ENCODE peak calls at places on chromosomes 6 and 20, in five cellular contexts. X is astrocyte, U is esophagus muscularis mucosa, F is left lung, P is heart right ventricle. G is an unnamed sample. For H3K4me1 and H3K27me3, the result is how much of the 10 kb centered on the place peaks cover.

GRCh38 chr6:32885698-32886286 is 31.8 kb downstream of the PSMB9 start:
- DNase-seq in P (no peak), U (no peak), F (no peak), X (peak), G (no peak)

GRCh38 chr20:47989957-47990356 is 204.7 kb upstream of the SULF2 start:
- DNase-seq in U (no peak), P (no peak), X (no peak), F (no peak), G (no peak)

GRCh38 chr20:38805502-38805957 is at the start of gene PPP1R16B:
- DNase-seq in X (no peak), P (peak), U (no peak), F (peak), G (peak)

GRCh38 chr6:158460602-158461092 is 99.2 kb upstream of the TMEM181 start:
- DNase-seq in X (peak), F (no peak), P (no peak), U (no peak), G (no peak)

GRCh38 chr6:37047421-37047931 is 42.0 kb downstream of the FGD2 start:
- DNase-seq in X (no peak), F (no peak), U (no peak), P (no peak), G (peak)

GRCh38 chr6:86453232-86453631 is 484.1 kb upstream of the HTR1E start:
- DNase-seq in X (no peak), P (no peak), U (peak), F (no peak), G (no peak)

GRCh38 chr6:167122041-167122826 is 662 bp upstream of the CCR6 start:
- DNase-seq in F (no peak), X (no peak), U (no peak), P (no peak), G (no peak)

GRCh38 chr6:112951829-112952228 is 604.7 kb downstream of the RFPL4B start:
- DNase-seq in P (no peak), F (no peak), X (no peak), U (no peak), G (no peak)

GRCh38 chr6:88705601-88706000 is 257.8 kb downstream of the RNGTT start:
- DNase-seq in F (no peak), X (no peak), U (no peak), P (no peak), G (no peak)

GRCh38 chr6:125781307-125781868 is 9.4 kb upstream of the NCOA7 start:
- DNase-seq in F (no peak), P (no peak), U (no peak), X (peak), G (no peak)

GRCh38 chr6:149856256-149856994 is 7.7 kb downstream of the LRP11 start:
- DNase-seq in F (no peak), X (peak), U (no peak), P (no peak), G (no peak)

GRCh38 chr20:62819494-62820174 is 2.8 kb downstream of the COL9A3 start:
- DNase-seq in P (no peak), U (no peak), F (no peak), X (no peak), G (no peak)

GRCh38 chr6:24923885-24924401 is 11.8 kb downstream of the RIPOR2 start:
- DNase-seq in P (no peak), U (peak), X (no peak), F (no peak), G (no peak)

GRCh38 chr6:28771401-28772267 is 152.2 kb downstream of the TRIM27 start:
- DNase-seq in F (no peak), X (no peak), P (no peak), U (peak), G (no peak)

GRCh38 chr6:160348552-160349441 is 619 bp downstream of the SLC22A3 start:
- DNase-seq in F (no peak), P (no peak), X (peak), U (no peak), G (peak)

GRCh38 chr6:16481680-16482079 is 243.3 kb downstream of the GMPR start:
- DNase-seq in X (no peak), P (no peak), F (no peak), U (no peak), G (no peak)

GRCh38 chr20:45095753-45096371 is 5.1 kb downstream of the KCNS1 start:
- DNase-seq in U (no peak), F (no peak), P (peak), X (no peak), G (peak)

GRCh38 chr20:63032861-63033634 is 26.3 kb upstream of the BHLHE23 start:
- DNase-seq in X (no peak), U (no peak), F (peak), P (no peak), G (no peak)

GRCh38 chr6:79821859-79822258 is 125.5 kb downstream of the ELOVL4 start:
- DNase-seq in P (no peak), X (no peak), F (no peak), U (no peak), G (no peak)

GRCh38 chr20:41978875-41979274 is 360.7 kb upstream of the CHD6 start:
- DNase-seq in P (no peak), X (no peak), F (no peak), U (peak), G (no peak)

GRCh38 chr6:89597988-89598387 is 40.6 kb downstream of the LYRM2 start:
- DNase-seq in P (no peak), U (no peak), X (peak), F (no peak), G (no peak)

GRCh38 chr6:14734052-14734415 is 511.8 kb upstream of the JARID2 start:
- DNase-seq in P (no peak), U (no peak), X (no peak), F (no peak), G (no peak)

DNA sequence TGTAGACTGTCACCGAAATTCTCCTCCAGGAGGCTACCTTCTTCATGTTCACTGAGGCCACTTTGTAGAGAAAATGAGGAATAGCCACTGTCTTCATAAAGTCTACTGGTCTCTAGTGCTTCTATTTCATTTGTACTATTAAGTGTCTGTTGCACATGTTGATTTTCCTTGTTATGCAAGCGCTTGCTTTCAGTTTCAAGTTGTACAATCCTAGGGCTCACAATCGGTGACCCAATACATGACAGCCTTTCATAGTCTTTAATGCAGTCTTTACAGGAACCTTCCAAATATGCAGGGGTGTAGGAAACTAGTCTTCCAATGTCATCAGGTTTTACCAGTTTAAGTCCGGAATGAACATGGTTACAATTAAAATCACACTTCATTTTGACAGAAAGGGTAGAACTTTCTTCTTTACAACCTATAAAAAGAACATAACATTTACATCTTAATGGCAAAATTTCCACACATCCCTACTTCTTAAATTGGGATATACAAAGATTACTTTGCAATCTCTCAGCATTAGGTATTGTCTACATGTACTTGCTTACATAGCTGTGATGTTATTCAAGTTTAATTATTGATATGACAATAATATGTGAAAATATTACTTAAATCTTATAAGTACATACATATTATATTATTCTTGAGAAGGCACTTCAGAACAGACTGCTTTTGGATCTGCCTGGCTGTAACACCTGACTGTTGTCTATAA is 7.5 kb downstream of the FBXO5 start:
- DNase-seq in F (no peak), U (no peak), X (no peak), P (no peak), G (no peak)
- H3K4me1 ChIP-seq in F (under half), U (under half), X (under half), P (under half), G (under half)

GRCh38 chr6:111566873-111567517 is 38.7 kb downstream of the TRAF3IP2 start:
- DNase-seq in P (peak), F (peak), U (no peak), X (peak), G (peak)
- H3K4me3 ChIP-seq in P (no peak), F (no peak), U (peak), X (no peak), G (no peak)

GRCh38 chr6:107743311-107743710 is 80.8 kb downstream of the SCML4 start:
- DNase-seq in X (no peak), U (peak), F (no peak), P (no peak), G (no peak)

GRCh38 chr6:107740496-107741190 is 83.5 kb downstream of the SCML4 start:
- DNase-seq in U (peak), X (no peak), P (no peak), F (no peak), G (no peak)

GRCh38 chr6:107737397-107737793 is 86.7 kb downstream of the SCML4 start:
- DNase-seq in U (peak), X (no peak), P (no peak), F (no peak), G (no peak)

GRCh38 chr6:107744927-107745326 is 79.2 kb downstream of the SCML4 start:
- DNase-seq in F (no peak), U (peak), X (no peak), P (no peak), G (no peak)

DNA sequence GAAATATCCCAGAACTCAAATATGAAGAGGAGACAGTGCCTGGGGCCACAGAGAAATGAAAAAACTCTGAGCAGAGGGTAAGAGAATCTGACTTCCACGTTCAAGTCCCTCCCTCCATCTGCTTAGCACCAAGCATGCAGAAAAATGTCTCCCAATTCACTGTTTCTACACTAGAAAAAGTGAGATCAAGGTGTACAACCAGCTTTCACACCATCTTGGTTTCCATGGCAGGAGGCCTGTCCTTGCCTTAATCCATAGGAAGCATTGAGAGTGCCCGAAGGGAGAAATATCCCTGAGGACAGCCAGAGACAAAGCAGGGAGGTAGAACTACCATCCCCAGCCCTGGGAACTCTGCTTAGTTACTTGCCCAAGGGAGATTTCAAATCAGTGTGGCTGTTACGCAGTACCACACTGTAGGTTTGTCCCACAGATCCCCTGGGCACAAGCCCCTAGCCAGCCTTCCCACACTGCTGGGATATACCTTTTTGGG is 82.9 kb downstream of the SCML4 start:
- DNase-seq in P (no peak), U (peak), X (no peak), F (no peak), G (no peak)
- H3K27me3 ChIP-seq in P (under half), U (under half), X (under half), F (under half), G (under half)

DNA sequence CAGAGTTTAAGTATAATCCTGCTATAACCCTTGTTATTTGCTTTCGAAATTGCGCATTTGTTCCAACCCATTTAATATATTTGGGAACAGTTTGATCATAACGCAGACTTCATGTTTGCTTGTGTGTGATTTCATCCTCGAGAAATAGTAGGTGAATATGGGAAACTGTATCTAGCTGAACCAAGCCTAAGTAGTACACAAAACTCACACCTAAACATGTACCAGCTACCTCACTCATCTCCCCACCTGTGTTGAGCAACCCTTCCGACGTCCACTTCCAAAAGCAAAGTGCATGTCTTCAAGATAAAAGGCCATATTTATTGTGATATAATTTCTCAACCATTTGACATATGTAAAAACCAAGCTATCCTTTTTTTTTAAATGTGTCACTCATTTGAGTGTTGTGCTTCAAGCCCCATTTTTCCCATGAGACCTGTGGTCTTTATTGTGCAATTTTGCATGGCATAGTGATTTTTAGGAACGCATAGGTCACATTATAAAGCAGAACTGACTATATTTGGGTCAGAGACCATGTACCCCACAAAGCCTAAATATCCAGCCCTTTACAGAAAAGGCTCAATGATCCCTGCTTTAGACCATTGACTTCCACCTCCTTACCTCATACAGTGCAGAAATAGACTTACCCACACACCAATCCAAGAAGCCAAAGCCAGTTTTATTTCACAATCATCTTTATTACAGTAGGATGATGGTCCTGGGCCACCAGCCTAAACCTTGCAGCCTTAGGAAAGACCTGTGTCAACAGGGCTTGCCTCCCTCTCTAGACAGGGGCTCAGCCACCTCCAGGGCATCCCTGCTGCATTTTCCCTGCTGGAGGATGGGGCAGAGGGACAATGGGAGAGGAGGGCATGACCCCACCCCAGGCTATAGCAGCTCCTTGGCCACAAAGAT is 7.1 kb downstream of the CCND3 start:
- DNase-seq in U (no peak), P (no peak), F (no peak), X (no peak), G (no peak)
- H3K4me1 ChIP-seq in U (under half), P (under half), F (under half), X (under half), G (under half)

GRCh38 chr20:25864986-25865714 is 168.5 kb upstream of the ZNF337 start:
- DNase-seq in P (no peak), X (no peak), U (no peak), F (no peak), G (peak)

GRCh38 chr20:25864326-25864970 is 167.8 kb upstream of the ZNF337 start:
- DNase-seq in X (no peak), P (no peak), U (no peak), F (no peak), G (no peak)

GRCh38 chr20:25865715-25866656 is 169.3 kb upstream of the ZNF337 start:
- DNase-seq in F (peak), P (peak), X (peak), U (no peak), G (peak)

GRCh38 chr20:25860531-25861150 is 164.0 kb upstream of the ZNF337 start:
- DNase-seq in F (no peak), X (no peak), U (no peak), P (no peak), G (peak)

DNA sequence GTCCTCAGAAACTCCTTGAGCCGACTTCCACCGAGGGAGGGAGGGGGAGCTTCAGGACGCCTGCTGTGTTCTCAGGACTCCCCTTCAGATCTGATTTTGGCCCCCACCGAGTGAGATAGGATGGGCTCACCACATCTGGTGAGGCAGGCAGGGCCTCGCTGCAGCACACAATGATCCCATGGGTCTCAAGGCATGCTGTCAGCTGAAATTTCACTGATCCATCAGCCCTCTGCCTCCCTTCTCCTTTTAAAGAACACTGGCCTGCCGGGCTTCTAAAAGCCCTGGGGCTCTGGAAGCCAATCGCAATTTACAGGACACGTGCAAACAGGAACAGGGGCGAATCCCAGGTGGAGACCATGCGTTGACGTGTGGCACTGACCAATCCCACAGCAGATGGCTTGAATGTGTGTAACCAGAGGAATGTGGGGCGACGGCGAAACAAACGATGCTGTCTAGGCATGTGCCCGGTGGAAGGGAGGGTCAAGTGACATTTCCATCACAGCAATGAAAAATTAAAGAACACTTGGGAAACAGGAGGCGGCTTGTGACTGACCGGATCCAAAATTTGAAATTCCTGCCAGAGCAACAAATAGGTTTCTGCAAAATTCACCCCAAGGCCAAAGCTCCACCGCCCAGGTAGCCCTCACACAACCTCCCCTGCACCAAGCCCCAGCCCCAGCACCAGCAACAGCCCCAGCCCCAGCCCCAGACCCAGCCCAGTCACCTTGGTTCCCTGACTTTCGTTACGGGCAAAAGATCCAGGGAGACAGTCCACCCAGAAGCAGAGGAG is 167.1 kb upstream of the ZNF337 start:
- DNase-seq in P (no peak), X (no peak), F (no peak), U (no peak), G (no peak)
- H3K4me3 ChIP-seq in P (peak), X (peak), F (peak), U (peak), G (peak)

GRCh38 chr6:137494281-137494966 is at the start of gene OLIG3:
- DNase-seq in P (no peak), X (no peak), U (peak), F (no peak), G (no peak)

GRCh38 chr6:137494967-137495595 is 887 bp upstream of the OLIG3 start:
- DNase-seq in F (no peak), P (no peak), U (peak), X (no peak), G (no peak)

GRCh38 chr6:137496909-137497721 is 2.9 kb upstream of the OLIG3 start:
- DNase-seq in P (no peak), U (peak), X (no peak), F (no peak), G (no peak)

GRCh38 chr6:137496392-137496767 is 2.2 kb upstream of the OLIG3 start:
- DNase-seq in P (no peak), X (no peak), U (peak), F (no peak), G (no peak)

DNA sequence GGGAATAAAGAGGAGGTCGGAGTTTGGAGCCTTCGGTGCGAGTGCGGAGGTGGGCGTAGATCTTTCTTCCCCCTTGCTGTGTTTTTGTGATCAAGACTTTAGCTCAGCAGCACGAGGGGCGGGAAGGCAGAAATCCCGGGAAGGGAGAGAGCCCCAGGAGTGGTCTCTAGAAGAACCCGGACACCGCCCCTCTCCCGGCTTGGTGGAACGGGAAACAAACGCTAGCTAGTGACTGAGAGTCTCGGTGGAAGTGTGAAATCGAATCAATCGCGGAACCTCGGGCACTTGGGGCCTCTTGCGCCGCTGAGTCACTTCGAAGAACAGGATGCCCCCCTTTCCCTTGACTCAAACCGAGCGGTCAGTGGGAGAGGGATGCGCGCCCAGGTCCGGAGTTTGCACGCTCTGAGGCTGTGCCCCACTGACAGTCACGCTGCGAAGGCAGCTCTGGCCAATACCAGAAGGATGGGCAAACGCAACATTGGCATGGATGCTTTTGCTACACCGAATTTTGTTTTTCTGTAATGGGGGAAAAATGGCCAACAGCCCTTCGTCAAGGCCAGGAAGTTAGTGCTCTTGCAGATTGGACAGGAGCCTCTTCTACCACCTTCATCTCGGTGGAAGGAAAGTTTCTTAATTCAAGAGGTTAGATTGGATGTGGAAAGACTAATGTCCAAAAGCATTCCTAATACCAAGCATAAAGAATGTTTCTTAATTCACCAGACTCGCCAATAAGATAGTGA is 1.6 kb upstream of the OLIG3 start:
- DNase-seq in X (no peak), U (peak), F (no peak), P (no peak), G (no peak)
- H3K27me3 ChIP-seq in X (half or more), U (under half), F (half or more), P (half or more), G (under half)